ENCODE peak calls at places on chromosome 10, in seven cellular contexts. L is uterus, E is neural progenitor cell, F is foreskin fibroblast, R is GM23338, B is BJ, H is NB4. I is an unnamed sample.

GRCh38 chr10:69962746-69963135 is 89.9 kb upstream of the MACROH2A2 start:
- DNase-seq in F (no peak), B (no peak), H (no peak), L (no peak), R (no peak), E (no peak), I (no peak)

GRCh38 chr10:15482168-15482567 is 111.1 kb upstream of the FAM171A1 start:
- DNase-seq in B (no peak), F (no peak), R (no peak), E (no peak), L (no peak), H (no peak), I (no peak)

GRCh38 chr10:49534670-49535381 is 4.1 kb downstream of the ERCC6 start:
- DNase-seq in F (peak; percentile 82), H (peak; percentile 16), R (no peak), B (peak; percentile 39), E (no peak), L (no peak), I (peak; percentile 55)

GRCh38 chr10:123160311-123160980 is 6.2 kb downstream of the BUB3 start:
- DNase-seq in E (no peak), B (no peak), L (no peak), R (no peak), H (peak; percentile 19), F (no peak), I (no peak)

GRCh38 chr10:3107426-3107961 is 40.1 kb downstream of the PFKP start:
- DNase-seq in R (no peak), L (peak; percentile 57), H (no peak), F (no peak), B (no peak), E (no peak), I (peak; percentile 90)

GRCh38 chr10:3270597-3270996 is 98.0 kb upstream of the PITRM1 start:
- DNase-seq in L (no peak), B (no peak), F (no peak), E (no peak), R (no peak), H (no peak), I (no peak)

GRCh38 chr10:98376485-98376884 is 38.5 kb downstream of the PYROXD2 start:
- DNase-seq in B (no peak), E (no peak), H (no peak), L (no peak), F (no peak), R (no peak), I (no peak)

GRCh38 chr10:132180736-132181135 is 6.0 kb upstream of the DPYSL4 start:
- DNase-seq in E (no peak), L (no peak), B (no peak), F (no peak), R (no peak), H (no peak), I (no peak)

GRCh38 chr10:62373995-62374861 is at the start of gene ZNF365:
- DNase-seq in F (peak; percentile 37), L (no peak), R (peak; percentile 78), H (peak; percentile 14), B (no peak), E (peak; percentile 84), I (no peak)

GRCh38 chr10:116634126-116634975 is 13.6 kb downstream of the PNLIPRP2 start:
- DNase-seq in R (no peak), F (no peak), L (no peak), E (no peak), B (no peak), H (no peak), I (no peak)

GRCh38 chr10:77609781-77610272 is 27.8 kb downstream of the KCNMA1 start:
- DNase-seq in F (peak; percentile 62), H (peak; percentile 26), B (no peak), L (peak; percentile 30), E (no peak), R (no peak), I (no peak)

GRCh38 chr10:119409906-119410305 is 132.6 kb downstream of the RGS10 start:
- DNase-seq in H (no peak), E (no peak), R (no peak), F (no peak), B (no peak), L (peak; percentile 44), I (no peak)

GRCh38 chr10:79299397-79300370 is 47.6 kb upstream of the PPIF start:
- DNase-seq in L (no peak), F (peak; percentile 91), B (peak; percentile 71), E (no peak), R (no peak), H (no peak), I (peak; percentile 68)

DNA sequence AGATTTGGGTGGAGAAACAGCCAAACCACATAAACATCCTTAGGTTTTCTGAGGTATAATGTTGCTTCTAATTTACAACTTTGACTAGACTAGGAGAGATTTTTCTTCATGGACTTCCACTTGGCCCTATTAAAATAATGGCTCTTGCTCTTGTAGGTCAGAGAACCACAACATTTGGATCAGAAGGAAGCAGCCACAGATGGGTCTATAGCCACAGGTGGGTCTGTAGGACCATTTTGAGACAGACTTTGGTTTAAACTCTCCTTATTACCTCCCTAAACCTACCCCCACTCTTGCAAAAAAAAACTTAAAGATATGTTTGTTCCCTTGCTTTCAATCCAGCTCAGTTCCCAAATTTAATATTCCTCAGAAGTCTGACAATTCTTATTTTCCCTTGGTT is 1260.8 kb downstream of the GATA3 start:
- DNase-seq in H (no peak), R (no peak), F (no peak), E (no peak), B (no peak), L (no peak), I (no peak)
- TF ChIP-seq CTCF in H (no peak), R (no peak), F (no peak), E (no peak), B (no peak), L (no peak), I (no peak)

GRCh38 chr10:114523876-114524275 is 119.6 kb upstream of the AFAP1L2 start:
- DNase-seq in B (no peak), H (no peak), F (no peak), E (no peak), R (no peak), L (no peak), I (no peak)
- H3K4me3 ChIP-seq in B (no peak overlapping the region), H (no peak overlapping the region), F (no peak overlapping the region), E (no peak overlapping the region), R (no peak overlapping the region), L (peak overlapping the region; percentile 39), I (no peak overlapping the region)

DNA sequence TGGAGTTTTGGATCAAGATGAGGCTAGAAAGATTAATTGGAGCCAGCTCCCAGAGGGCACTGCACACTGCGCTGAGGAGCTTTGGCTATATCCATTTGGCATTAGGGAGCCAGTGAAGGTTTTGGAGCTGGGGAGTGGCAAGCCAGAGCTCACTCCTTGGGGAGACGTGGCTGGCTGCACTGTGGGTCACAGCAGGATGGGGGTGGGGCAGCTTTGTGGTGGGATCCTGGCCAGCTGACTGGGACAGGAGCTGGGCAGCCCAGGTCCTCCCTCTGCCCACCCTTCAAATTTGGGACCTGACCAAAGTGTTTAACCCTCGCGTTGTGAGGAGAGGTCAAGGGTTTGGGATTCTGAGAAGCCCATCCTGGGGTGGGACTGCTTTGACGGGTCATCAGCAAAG is 5.0 kb downstream of the C10orf105 start:
- DNase-seq in B (no peak), E (no peak), L (no peak), R (no peak), H (no peak), F (no peak), I (no peak)
- TF ChIP-seq CTCF in B (no peak), E (no peak), L (no peak), R (no peak), H (no peak), F (no peak), I (no peak)

DNA sequence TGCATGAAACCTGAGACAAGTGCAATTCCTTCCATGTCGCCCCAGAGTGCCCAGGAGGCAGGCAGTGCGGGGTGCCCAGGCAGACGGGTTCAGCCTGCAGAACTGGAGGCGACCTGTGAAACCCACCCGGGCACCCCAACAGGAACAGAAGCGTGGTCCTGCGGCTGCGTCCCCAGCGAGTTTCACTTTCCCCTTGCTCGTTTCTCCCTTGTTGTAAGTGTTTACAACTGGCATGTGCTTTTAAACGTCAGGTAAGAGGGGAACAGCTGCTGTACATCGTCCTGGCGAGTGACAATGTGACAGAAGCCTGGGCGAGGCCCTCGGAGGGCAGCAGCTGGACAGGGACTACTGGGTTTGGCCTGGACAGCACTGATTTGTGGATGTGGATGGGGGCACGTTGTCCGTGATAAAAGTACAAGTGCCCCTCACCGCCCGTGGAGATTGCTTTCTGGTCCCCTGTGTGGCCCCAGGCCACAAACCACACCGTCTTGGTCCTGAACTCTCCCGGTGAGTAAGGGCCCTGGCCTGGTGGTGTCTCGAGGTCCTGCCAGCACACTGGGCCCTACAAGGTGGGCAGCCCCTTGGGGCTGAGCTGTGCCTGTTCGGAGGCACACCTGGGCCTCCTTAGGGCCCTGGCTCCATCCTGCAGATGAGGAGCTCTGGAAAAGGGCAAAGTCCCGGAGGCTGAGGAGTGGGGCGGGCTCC is 4.0 kb downstream of the VENTX start:
- DNase-seq in L (no peak), B (no peak), E (no peak), R (no peak), F (no peak), H (no peak), I (no peak)
- H3K4me3 ChIP-seq in L (no peak overlapping the region), B (no peak overlapping the region), E (no peak overlapping the region), R (no peak overlapping the region), F (no peak overlapping the region), H (no peak overlapping the region), I (no peak overlapping the region)

GRCh38 chr10:19488592-19489280 is 327.5 kb upstream of the PLXDC2 start:
- DNase-seq in H (no peak), F (no peak), E (peak; percentile 72), B (no peak), L (peak; percentile 36), R (peak; percentile 91), I (no peak)
- TF ChIP-seq CTCF in H (no peak), F (no peak), E (peak; percentile 41), B (no peak), L (no peak), R (peak; percentile 37), I (no peak)

DNA sequence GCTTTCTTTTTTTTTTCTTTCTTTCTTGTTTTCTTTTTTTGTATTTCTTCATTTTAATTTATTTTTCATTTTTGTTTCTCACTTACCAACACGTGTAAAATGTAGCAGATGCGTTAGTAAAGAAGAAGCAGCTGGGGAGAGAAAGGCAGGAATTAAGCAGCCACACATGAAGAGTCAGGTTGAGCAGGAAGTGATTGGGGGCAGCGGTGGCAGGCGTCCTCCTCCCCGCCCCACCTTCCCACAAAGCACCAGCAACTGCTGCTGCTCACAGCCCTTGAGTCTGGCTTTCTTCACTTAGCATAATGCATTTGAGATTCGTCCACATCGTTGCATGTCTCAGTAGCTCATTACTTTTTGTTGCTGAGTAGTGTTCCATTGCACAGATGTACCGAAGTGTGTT is 30.1 kb downstream of the ADRB1 start:
- DNase-seq in R (no peak), H (peak; percentile 80), E (no peak), F (no peak), L (no peak), B (no peak), I (no peak)
- H3K4me3 ChIP-seq in R (no peak overlapping the region), H (no peak overlapping the region), E (no peak overlapping the region), F (no peak overlapping the region), L (no peak overlapping the region), B (no peak overlapping the region), I (no peak overlapping the region)

I was measured in AG09309.